ENCODE peak calls at places on chromosomes 16 and 17, in six cellular contexts. M, T, R, S, G and J are unnamed samples.

GRCh38 chr17:59853168-59853918 is 39.4 kb downstream of the TUBD1 start:
- DNase-seq in M (peak; percentile 96), G (no peak), S (no peak), T (peak; percentile 56), R (peak; percentile 97), J (peak; percentile 88)

GRCh38 chr17:596763-597644 is 117.6 kb downstream of the VPS53 start:
- DNase-seq in R (no peak), T (no peak), M (peak; percentile 95), S (no peak), G (no peak), J (peak; percentile 5)

GRCh38 chr17:40598928-40599627 is 33.8 kb upstream of the CCR7 start:
- DNase-seq in M (no peak), R (no peak), S (peak; percentile 20), G (peak; percentile 64), T (no peak), J (peak; percentile 96)

GRCh38 chr16:30896203-30896889 is at the start of gene CTF1:
- DNase-seq in T (peak; percentile 57), M (peak; percentile 88), S (peak; percentile 84), G (peak; percentile 88), R (peak; percentile 78), J (no peak)

GRCh38 chr17:47733047-47733413 is at the start of gene TBX21:
- DNase-seq in R (no peak), T (no peak), M (peak; percentile 10), S (peak; percentile 55), G (peak; percentile 83), J (peak; percentile 94)

GRCh38 chr17:47715669-47716325 is 17.2 kb upstream of the TBX21 start:
- DNase-seq in M (no peak), G (no peak), R (no peak), T (no peak), S (no peak), J (no peak)

GRCh38 chr17:76793775-76794174 is 55.9 kb downstream of the MFSD11 start:
- DNase-seq in S (no peak), R (no peak), T (no peak), G (no peak), M (peak; percentile 12), J (peak; percentile 57)

GRCh38 chr17:50262001-50262794 is 12.1 kb upstream of the TMEM92 start:
- DNase-seq in R (no peak), G (no peak), T (no peak), M (no peak), S (no peak), J (no peak)

GRCh38 chr16:1280783-1281182 is 24.9 kb downstream of the TPSD1 start:
- DNase-seq in R (no peak), S (no peak), G (no peak), M (no peak), T (no peak), J (no peak)

GRCh38 chr16:57616871-57617270 is 11.6 kb upstream of the ADGRG1 start:
- DNase-seq in M (no peak), S (no peak), R (no peak), T (no peak), G (peak; percentile 80), J (no peak)

GRCh38 chr17:16878084-16878483 is 93.8 kb downstream of the TNFRSF13B start:
- DNase-seq in G (no peak), R (no peak), S (no peak), M (no peak), T (no peak), J (no peak)

GRCh38 chr17:4919511-4920047 is 12.5 kb upstream of the GP1BA start:
- DNase-seq in R (no peak), S (no peak), T (no peak), M (no peak), G (no peak), J (no peak)

GRCh38 chr17:19013226-19013625 is 8.7 kb upstream of the FAM83G start:
- DNase-seq in R (no peak), G (peak; percentile 27), T (no peak), S (no peak), M (no peak), J (no peak)

GRCh38 chr16:79599837-79600635 is 501 bp downstream of the MAF start:
- DNase-seq in T (no peak), M (peak; percentile 67), G (peak; percentile 87), S (peak; percentile 59), R (no peak), J (peak; percentile 23)

GRCh38 chr17:14098246-14098645 is 28.9 kb downstream of the COX10 start:
- DNase-seq in G (no peak), T (no peak), M (no peak), R (no peak), S (no peak), J (no peak)

GRCh38 chr17:79006001-79006400 is 3.6 kb downstream of the CANT1 start:
- DNase-seq in G (no peak), S (no peak), T (no peak), R (no peak), M (no peak), J (no peak)

GRCh38 chr17:40091691-40092397 is 8.5 kb downstream of the NR1D1 start:
- DNase-seq in S (peak; percentile 46), R (no peak), G (peak; percentile 72), T (no peak), M (no peak), J (no peak)

GRCh38 chr16:3963203-3963602 is 82.7 kb upstream of the CREBBP start:
- DNase-seq in S (no peak), R (no peak), G (no peak), M (no peak), T (no peak), J (no peak)

GRCh38 chr17:45895304-45895968 is 1.1 kb downstream of the MAPT start:
- DNase-seq in G (peak; percentile 82), R (no peak), T (no peak), M (peak; percentile 17), S (no peak), J (no peak)

GRCh38 chr16:10121496-10121895 is 60.7 kb downstream of the GRIN2A start:
- DNase-seq in S (no peak), R (no peak), G (no peak), T (peak; percentile 14), M (peak; percentile 95), J (peak; percentile 29)

GRCh38 chr17:14428640-14429029 is 127.8 kb downstream of the HS3ST3B1 start:
- DNase-seq in R (no peak), G (no peak), S (no peak), T (no peak), M (no peak), J (no peak)

GRCh38 chr16:89923640-89924297 is 627 bp downstream of the TUBB3 start:
- DNase-seq in T (no peak), G (no peak), S (no peak), R (no peak), M (no peak), J (no peak)

GRCh38 chr16:8901318-8901861 is 19.2 kb downstream of the LITAFD start:
- DNase-seq in T (no peak), G (no peak), R (no peak), M (no peak), S (no peak), J (no peak)

GRCh38 chr16:8903004-8903403 is 20.9 kb downstream of the LITAFD start:
- DNase-seq in T (no peak), S (no peak), G (no peak), R (no peak), M (no peak), J (no peak)

GRCh38 chr16:8905168-8905762 is 23.1 kb downstream of the LITAFD start:
- DNase-seq in G (no peak), S (no peak), R (no peak), M (peak; percentile 33), T (no peak), J (peak; percentile 45)

GRCh38 chr16:8905795-8906591 is 23.8 kb downstream of the LITAFD start:
- DNase-seq in M (no peak), S (no peak), G (no peak), R (no peak), T (no peak), J (no peak)

GRCh38 chr16:8904018-8904430 is 21.9 kb downstream of the LITAFD start:
- DNase-seq in R (no peak), S (no peak), T (no peak), M (no peak), G (peak; percentile 76), J (no peak)
- H3K4me3 ChIP-seq in R (no peak overlapping the region), S (no peak overlapping the region), T (no peak overlapping the region), M (no peak overlapping the region), G (no peak overlapping the region), J (no peak overlapping the region)

GRCh38 chr16:85104147-85104546 is 8.1 kb downstream of the CIBAR2 start:
- DNase-seq in M (no peak), S (no peak), R (no peak), G (no peak), T (no peak), J (no peak)
- TF ChIP-seq CTCF in M (peak; percentile 5), S (no peak), R (peak; percentile 3), G (no peak), T (no peak), J (no peak)

GRCh38 chr17:80453126-80453979 is 23.1 kb downstream of the NPTX1 start:
- DNase-seq in S (no peak), M (no peak), T (no peak), R (no peak), G (peak; percentile 33), J (no peak)
- H3K4me3 ChIP-seq in S (peak overlapping the region; percentile 75), M (no peak overlapping the region), T (peak overlapping the region; percentile 81), R (peak overlapping the region; percentile 75), G (peak overlapping the region; percentile 79), J (peak overlapping the region; percentile 89)

GRCh38 chr17:73064084-73064938 is 28.2 kb downstream of the SLC39A11 start:
- DNase-seq in G (no peak), S (peak; percentile 12), T (no peak), M (peak; percentile 17), R (no peak), J (no peak)
- TF ChIP-seq CTCF in G (no peak), S (no peak), T (no peak), M (no peak), R (no peak), J (no peak)

GRCh38 chr17:81514735-81515529 is 2.3 kb upstream of the ACTG1 start:
- DNase-seq in T (no peak), M (peak; percentile 86), G (peak; percentile 89), S (peak; percentile 88), R (no peak), J (peak; percentile 91)
- H3K4me3 ChIP-seq in T (peak overlapping the region; percentile 80), M (peak overlapping the region; percentile 57), G (peak overlapping the region; percentile 86), S (peak overlapping the region; percentile 84), R (peak overlapping the region; percentile 83), J (peak overlapping the region; percentile 90)

DNA sequence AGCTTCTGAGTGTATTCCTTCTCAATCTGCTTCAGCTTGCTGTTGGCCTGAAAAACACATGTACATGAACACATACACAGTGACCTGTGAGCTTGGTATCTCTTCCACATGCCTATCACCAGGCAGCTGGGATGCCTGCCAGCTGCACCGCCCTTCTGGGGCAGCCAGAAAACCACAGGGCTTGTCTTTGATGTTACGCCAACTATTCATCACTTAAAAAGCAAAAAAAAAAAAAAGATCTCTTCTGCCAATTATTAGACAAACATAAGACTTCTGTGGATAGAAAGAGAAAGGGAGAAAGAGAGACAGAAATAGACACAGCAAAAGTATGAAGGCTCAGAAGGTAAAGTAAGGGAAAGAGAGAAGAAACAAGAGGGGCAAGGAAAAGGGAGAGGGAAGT is 189.2 kb upstream of the AXIN2 start:
- DNase-seq in R (peak; percentile 75), G (peak; percentile 69), T (peak; percentile 73), M (peak; percentile 97), S (peak; percentile 52), J (peak; percentile 49)
- TF ChIP-seq CTCF in R (no peak), G (no peak), T (no peak), M (no peak), S (no peak), J (no peak)